ENCODE peak calls at places on chromosomes 12 and 14, in nine cellular contexts. One of them, this sample, is unnamed.

GRCh38 chr14:32939254-32940065 is 781 bp downstream of the NPAS3 start:
- DNase-seq in sciatic nerve: peak; percentile 88
- DNase-seq in T follicular helper cell: no peak
- DNase-seq in GM12865: peak; percentile 26
- DNase-seq in ELF-1: peak; percentile 73
- DNase-seq in GM13977: peak; percentile 52
- DNase-seq in Right ventricle myocardium superior: peak; percentile 87
- DNase-seq in GM18507: no peak
- DNase-seq in foreskin melanocyte: peak; percentile 48
- DNase-seq in this sample: peak; percentile 85

GRCh38 chr12:90510948-90511347 is 444.0 kb downstream of the CCER1 start:
- DNase-seq in sciatic nerve: no peak
- DNase-seq in T follicular helper cell: no peak
- DNase-seq in GM12865: no peak
- DNase-seq in ELF-1: no peak
- DNase-seq in GM13977: no peak
- DNase-seq in Right ventricle myocardium superior: no peak
- DNase-seq in GM18507: no peak
- DNase-seq in foreskin melanocyte: peak; percentile 16
- DNase-seq in this sample: no peak

GRCh38 chr12:107491856-107492255 is 193.7 kb upstream of the PWP1 start:
- DNase-seq in sciatic nerve: no peak
- DNase-seq in T follicular helper cell: no peak
- DNase-seq in GM12865: no peak
- DNase-seq in ELF-1: no peak
- DNase-seq in GM13977: no peak
- DNase-seq in Right ventricle myocardium superior: no peak
- DNase-seq in GM18507: no peak
- DNase-seq in foreskin melanocyte: no peak
- DNase-seq in this sample: no peak

GRCh38 chr14:100679707-100680438 is 46.8 kb upstream of the DLK1 start:
- DNase-seq in sciatic nerve: peak; percentile 84
- DNase-seq in T follicular helper cell: no peak
- DNase-seq in GM12865: no peak
- DNase-seq in ELF-1: peak; percentile 84
- DNase-seq in GM13977: no peak
- DNase-seq in Right ventricle myocardium superior: peak; percentile 79
- DNase-seq in GM18507: no peak
- DNase-seq in foreskin melanocyte: no peak
- DNase-seq in this sample: peak; percentile 94

GRCh38 chr14:85987292-85987691 is 457.3 kb downstream of the FLRT2 start:
- DNase-seq in sciatic nerve: no peak
- DNase-seq in T follicular helper cell: no peak
- DNase-seq in GM12865: no peak
- DNase-seq in ELF-1: no peak
- DNase-seq in GM13977: no peak
- DNase-seq in Right ventricle myocardium superior: no peak
- DNase-seq in GM18507: no peak
- DNase-seq in foreskin melanocyte: no peak
- DNase-seq in this sample: no peak

GRCh38 chr12:122123761-122124145 is 45.2 kb downstream of the MLXIP start:
- DNase-seq in sciatic nerve: no peak
- DNase-seq in T follicular helper cell: no peak
- DNase-seq in GM12865: no peak
- DNase-seq in ELF-1: no peak
- DNase-seq in GM13977: no peak
- DNase-seq in Right ventricle myocardium superior: peak; percentile 20
- DNase-seq in GM18507: no peak
- DNase-seq in foreskin melanocyte: no peak
- DNase-seq in this sample: no peak

GRCh38 chr12:15706010-15706676 is 83.0 kb downstream of the EPS8 start:
- DNase-seq in sciatic nerve: no peak
- DNase-seq in T follicular helper cell: no peak
- DNase-seq in GM12865: no peak
- DNase-seq in ELF-1: no peak
- DNase-seq in GM13977: no peak
- DNase-seq in Right ventricle myocardium superior: no peak
- DNase-seq in GM18507: no peak
- DNase-seq in foreskin melanocyte: no peak
- DNase-seq in this sample: peak; percentile 74

GRCh38 chr14:96275182-96276112 is 19.4 kb downstream of the BDKRB1 start:
- DNase-seq in sciatic nerve: peak; percentile 90
- DNase-seq in T follicular helper cell: peak; percentile 45
- DNase-seq in GM12865: peak; percentile 67
- DNase-seq in ELF-1: peak; percentile 79
- DNase-seq in GM13977: peak; percentile 80
- DNase-seq in Right ventricle myocardium superior: peak; percentile 81
- DNase-seq in GM18507: peak; percentile 45
- DNase-seq in foreskin melanocyte: peak; percentile 40
- DNase-seq in this sample: peak; percentile 77

GRCh38 chr12:53327435-53328042 is 6.1 kb upstream of the AAAS start:
- DNase-seq in sciatic nerve: no peak
- DNase-seq in T follicular helper cell: no peak
- DNase-seq in GM12865: no peak
- DNase-seq in ELF-1: no peak
- DNase-seq in GM13977: no peak
- DNase-seq in Right ventricle myocardium superior: no peak
- DNase-seq in GM18507: no peak
- DNase-seq in foreskin melanocyte: peak; percentile 25
- DNase-seq in this sample: no peak